ENCODE peak calls at places on chromosomes 12 and 14, in nine cellular contexts. J is AG09309; F is stimulated activated CD4-positive, alpha-beta T cell treated with anti-CD3 and anti-CD28 coated beads, Interleukin-12 subunit alpha, Interleukin-12 subunit beta, amount 100 ng/mL, for 4 hours; Y is GM04503; P is activated CD4-positive, alpha-beta T cell treated with anti-CD3 and anti-CD28 coated beads, Interleukin-2, amount 50 U/mL, for 48 hours; H is activated gamma-delta T cell treated with anti-CD3 and anti-CD28 coated beads, Interleukin-2, amount 50 U/mL, for 16 hours; T is naive thymus-derived CD8-positive, alpha-beta T cell; Q is BE2C; V is iris pigment epithelial cell. N is an unnamed sample.

GRCh38 chr12:29582677-29583076 is 85.2 kb upstream of the OVCH1 start:
- DNase-seq in J (no peak), F (no peak), Y (no peak), P (no peak), H (no peak), T (no peak), Q (no peak), V (peak), N (no peak)

GRCh38 chr14:32938719-32939253 is at the start of gene NPAS3:
- DNase-seq in J (no peak), F (no peak), Y (no peak), P (no peak), H (no peak), T (no peak), Q (peak), V (no peak), N (no peak)

GRCh38 chr12:6271281-6271680 is 39.2 kb upstream of the PLEKHG6 start:
- DNase-seq in J (no peak), F (no peak), Y (no peak), P (no peak), H (no peak), T (no peak), Q (no peak), V (no peak), N (no peak)

GRCh38 chr14:90554341-90554740 is 157.5 kb downstream of the CALM1 start:
- DNase-seq in J (no peak), F (no peak), Y (no peak), P (no peak), H (no peak), T (no peak), Q (no peak), V (no peak), N (no peak)

GRCh38 chr12:124687695-124688301 is 120.4 kb upstream of the NCOR2 start:
- DNase-seq in J (no peak), F (no peak), Y (no peak), P (no peak), H (peak), T (no peak), Q (no peak), V (peak), N (no peak)

GRCh38 chr12:41277019-41277770 is 89.1 kb downstream of the PDZRN4 start:
- DNase-seq in J (peak), F (no peak), Y (no peak), P (no peak), H (no peak), T (no peak), Q (peak), V (peak), N (peak)

GRCh38 chr12:71397433-71397954 is 42.1 kb upstream of the LGR5 start:
- DNase-seq in J (peak), F (no peak), Y (peak), P (no peak), H (no peak), T (no peak), Q (no peak), V (no peak), N (no peak)

GRCh38 chr14:24889843-24890242 is 160.1 kb downstream of the STXBP6 start:
- DNase-seq in J (no peak), F (no peak), Y (no peak), P (no peak), H (no peak), T (no peak), Q (no peak), V (no peak), N (no peak)

GRCh38 chr12:124753993-124754392 is 109.7 kb downstream of the SCARB1 start:
- DNase-seq in J (no peak), F (no peak), Y (no peak), P (no peak), H (no peak), T (no peak), Q (no peak), V (no peak), N (no peak)

GRCh38 chr14:96088131-96088880 is 49.1 kb downstream of the C14orf132 start:
- DNase-seq in J (no peak), F (no peak), Y (no peak), P (no peak), H (no peak), T (no peak), Q (peak), V (no peak), N (no peak)

GRCh38 chr12:6817056-6817455 is 4.6 kb upstream of the GPR162 start:
- DNase-seq in J (no peak), F (no peak), Y (no peak), P (no peak), H (no peak), T (no peak), Q (no peak), V (no peak), N (no peak)

GRCh38 chr14:51862171-51862838 is 1.9 kb downstream of the GNG2 start:
- DNase-seq in J (no peak), F (no peak), Y (no peak), P (no peak), H (no peak), T (no peak), Q (no peak), V (no peak), N (no peak)

N was measured in brain microvascular endothelial cell.